ENCODE peak calls at places on chromosomes 6 and 20, in nine cellular contexts. R is H54; H is cardiac muscle cell; N is ELR; Q is GM23248; F is activated CD4-positive, CD25-positive, alpha-beta regulatory T cell; T is activated CD8-positive, alpha-beta T cell treated with anti-CD3 and anti-CD28 coated beads for 36 hours; O is KBM-7; B is BJ. I is an unnamed sample.

GRCh38 chr20:33539129-33539528 is 49.2 kb downstream of the CBFA2T2 start:
- DNase-seq in O (no peak), R (no peak), B (no peak), T (no peak), F (no peak), N (peak; percentile 69), Q (no peak), H (peak; percentile 17), I (no peak)

GRCh38 chr20:51696304-51697118 is 71.7 kb downstream of the ATP9A start:
- DNase-seq in B (no peak), H (peak; percentile 61), T (no peak), Q (peak; percentile 11), N (peak; percentile 24), R (no peak), O (peak; percentile 60), F (no peak), I (no peak)

GRCh38 chr6:122025104-122025503 is 374.3 kb upstream of the HSF2 start:
- DNase-seq in H (no peak), T (no peak), F (no peak), Q (no peak), R (no peak), B (no peak), O (no peak), N (no peak), I (no peak)

GRCh38 chr6:17013701-17014100 is 88.1 kb upstream of the STMND1 start:
- DNase-seq in O (no peak), F (no peak), N (peak; percentile 95), Q (peak; percentile 93), T (no peak), H (peak; percentile 60), R (peak; percentile 33), B (peak; percentile 70), I (no peak)

GRCh38 chr6:42394881-42395620 is 56.7 kb downstream of the TRERF1 start:
- DNase-seq in R (no peak), H (no peak), O (no peak), T (peak; percentile 35), F (no peak), N (no peak), B (no peak), Q (no peak), I (no peak)

GRCh38 chr6:150182460-150183078 is 39.7 kb downstream of the PPP1R14C start:
- DNase-seq in N (no peak), T (no peak), B (no peak), R (no peak), H (no peak), O (no peak), F (no peak), Q (no peak), I (no peak)

GRCh38 chr6:13044390-13044789 is 283.9 kb downstream of the TBC1D7 start:
- DNase-seq in O (peak; percentile 96), H (peak; percentile 35), F (no peak), B (no peak), T (no peak), R (peak; percentile 61), Q (peak; percentile 19), N (peak; percentile 61), I (no peak)

GRCh38 chr6:5457036-5457435 is 195.7 kb downstream of the FARS2 start:
- DNase-seq in H (peak; percentile 20), B (no peak), O (no peak), Q (peak; percentile 80), T (no peak), F (no peak), N (no peak), R (peak; percentile 68), I (no peak)

GRCh38 chr6:157328108-157328692 is 4.9 kb upstream of the TMEM242 start:
- DNase-seq in O (no peak), H (no peak), B (no peak), F (no peak), Q (peak; percentile 66), T (no peak), N (peak; percentile 88), R (no peak), I (no peak)

GRCh38 chr6:26122402-26122792 is 35.2 kb downstream of the HFE start:
- DNase-seq in F (no peak), B (no peak), O (no peak), N (peak; percentile 58), Q (peak; percentile 46), T (no peak), R (no peak), H (no peak), I (no peak)

GRCh38 chr6:117601811-117602150 is 530 bp downstream of the GOPC start:
- DNase-seq in F (no peak), H (no peak), R (peak; percentile 1), Q (no peak), N (no peak), B (no peak), T (peak; percentile 31), O (no peak), I (no peak)

GRCh38 chr20:23257106-23257761 is 93.4 kb upstream of the NXT1 start:
- DNase-seq in R (peak; percentile 8), F (no peak), Q (peak; percentile 61), B (no peak), T (no peak), N (peak; percentile 33), O (no peak), H (peak; percentile 32), I (no peak)

GRCh38 chr20:32762754-32763201 is 593 bp downstream of the DNMT3B start:
- DNase-seq in Q (peak; percentile 48), T (peak; percentile 41), F (no peak), O (peak; percentile 21), N (peak; percentile 41), H (no peak), B (no peak), R (no peak), I (peak; percentile 58)

GRCh38 chr20:36950432-36951197 is 893 bp downstream of the SAMHD1 start:
- DNase-seq in N (peak; percentile 82), B (no peak), F (no peak), H (peak; percentile 52), T (peak; percentile 64), Q (peak; percentile 59), O (peak; percentile 53), R (peak; percentile 25), I (peak; percentile 33)

GRCh38 chr20:48202334-48202733 is 417.1 kb upstream of the SULF2 start:
- DNase-seq in Q (no peak), H (no peak), R (no peak), B (no peak), T (no peak), O (no peak), N (no peak), F (no peak), I (no peak)

GRCh38 chr6:143449082-143449481 is 1.4 kb downstream of the ADAT2 start:
- DNase-seq in F (no peak), R (no peak), B (no peak), N (no peak), Q (no peak), T (no peak), O (no peak), H (no peak), I (no peak)

GRCh38 chr20:37120497-37120896 is 24.7 kb upstream of the RBL1 start:
- DNase-seq in N (no peak), F (no peak), R (no peak), O (no peak), H (no peak), T (no peak), B (no peak), Q (no peak), I (no peak)

GRCh38 chr6:42228305-42228704 is 10.6 kb upstream of the MRPS10 start:
- DNase-seq in Q (no peak), T (no peak), N (no peak), O (no peak), F (no peak), H (no peak), B (no peak), R (no peak), I (no peak)

GRCh38 chr6:33252758-33253157 is 18.9 kb downstream of the VPS52 start:
- DNase-seq in F (no peak), R (no peak), O (no peak), H (no peak), N (peak; percentile 57), T (no peak), Q (peak; percentile 73), B (no peak), I (no peak)

GRCh38 chr20:39849664-39850063 is 839.4 kb downstream of the MAFB start:
- DNase-seq in O (no peak), N (peak; percentile 93), Q (peak; percentile 99), F (no peak), T (no peak), H (peak; percentile 95), B (peak; percentile 78), R (peak; percentile 68), I (no peak)

GRCh38 chr6:159727717-159728440 is 573 bp downstream of the WTAP start:
- DNase-seq in F (no peak), B (no peak), R (no peak), H (peak; percentile 33), T (peak; percentile 61), O (peak; percentile 57), Q (peak; percentile 68), N (peak; percentile 56), I (peak; percentile 65)

GRCh38 chr20:1815502-1816085 is 79.6 kb upstream of the SIRPA start:
- DNase-seq in B (no peak), H (no peak), Q (no peak), N (no peak), T (no peak), R (no peak), O (no peak), F (no peak), I (no peak)

GRCh38 chr6:26532699-26533523 is 5.3 kb upstream of the HMGN4 start:
- DNase-seq in R (no peak), O (peak; percentile 96), T (peak; percentile 97), F (peak; percentile 92), H (peak; percentile 92), B (peak; percentile 79), N (peak; percentile 92), Q (peak; percentile 84), I (peak; percentile 78)

GRCh38 chr6:89970609-89971337 is 76.5 kb downstream of the GJA10 start:
- DNase-seq in F (no peak), R (no peak), Q (peak; percentile 87), H (peak; percentile 68), B (no peak), T (no peak), O (peak; percentile 21), N (peak; percentile 71), I (no peak)

GRCh38 chr6:11766589-11767450 is 11.8 kb downstream of the ADTRP start:
- DNase-seq in T (no peak), F (no peak), Q (peak; percentile 98), B (peak; percentile 95), N (peak; percentile 99), O (no peak), H (peak; percentile 92), R (peak; percentile 59), I (no peak)

GRCh38 chr6:1950631-1951030 is 294.8 kb downstream of the GMDS start:
- DNase-seq in T (no peak), O (no peak), F (no peak), B (no peak), Q (no peak), H (no peak), N (no peak), R (no peak), I (no peak)